ENCODE peak calls at places on chromosomes 6 and 20, in five cellular contexts. Q is activated T-helper 9 cell treated with anti-CD3 and anti-CD28 coated beads, Interleukin-2, amount 50 U/mL, for 16 hours; Y is RPMI8226; L is immature natural killer cell; G is nephron progenitor cell. M is an unnamed sample.

GRCh38 chr6:38302081-38302480 is 337.6 kb downstream of the BTBD9 start:
- DNase-seq in Q (no peak), Y (no peak), L (no peak), G (no peak), M (no peak)

GRCh38 chr6:43942616-43943015 is 172.6 kb downstream of the VEGFA start:
- DNase-seq in Q (no peak), Y (no peak), L (no peak), G (no peak), M (no peak)

GRCh38 chr20:5621305-5621704 is 128.9 kb upstream of the SHLD1 start:
- DNase-seq in Q (no peak), Y (no peak), L (no peak), G (no peak), M (no peak)

GRCh38 chr20:2521369-2522305 is 12.9 kb upstream of the ZNF343 start:
- DNase-seq in Q (peak), Y (peak), L (peak), G (peak), M (peak)

GRCh38 chr6:149236584-149236983 is 80.9 kb upstream of the TAB2 start:
- DNase-seq in Q (no peak), Y (no peak), L (no peak), G (no peak), M (no peak)

GRCh38 chr6:4932506-4932903 is 71.3 kb downstream of the RPP40 start:
- DNase-seq in Q (no peak), Y (no peak), L (no peak), G (no peak), M (no peak)

GRCh38 chr6:109944448-109944847 is 33.7 kb upstream of the GPR6 start:
- DNase-seq in Q (no peak), Y (no peak), L (no peak), G (no peak), M (no peak)

GRCh38 chr6:11276911-11277274 is 44.4 kb upstream of the NEDD9 start:
- DNase-seq in Q (no peak), Y (no peak), L (no peak), G (no peak), M (no peak)

GRCh38 chr6:10520468-10520867 is 683 bp upstream of the GCNT2 start:
- DNase-seq in Q (no peak), Y (no peak), L (no peak), G (no peak), M (no peak)

GRCh38 chr6:10144772-10145171 is 270.1 kb downstream of the TFAP2A start:
- DNase-seq in Q (no peak), Y (no peak), L (no peak), G (no peak), M (no peak)

GRCh38 chr6:34237316-34237721 is 646 bp downstream of the HMGA1 start:
- DNase-seq in Q (no peak), Y (peak), L (peak), G (peak), M (peak)

GRCh38 chr6:108117427-108118358 is 43.2 kb upstream of the OSTM1 start:
- DNase-seq in Q (no peak), Y (peak), L (peak), G (peak), M (no peak)

GRCh38 chr6:74408844-74409243 is 712.8 kb downstream of the CD109 start:
- DNase-seq in Q (no peak), Y (no peak), L (no peak), G (no peak), M (no peak)

M was measured in OCI-LY7.